ENCODE peak calls at places on chromosomes 3 and 15, in nine cellular contexts. F is WERI-Rb-1, Q is HCT116, E is endodermal cell, C is aorta, X is AG04450, G is A673, B is SK-N-SH, S is neuronal stem cell. R is an unnamed sample. For H3K27me3, the result is how much of the 10 kb centered on the place peaks cover.

GRCh38 chr15:40769310-40770146 is at the start of gene C15orf62:
- DNase-seq in F (no peak), Q (no peak), E (no peak), C (no peak), X (no peak), G (peak), B (peak), S (no peak), R (peak)

GRCh38 chr3:23959147-23959900 is 14.2 kb downstream of the NR1D2 start:
- DNase-seq in F (no peak), Q (peak), E (no peak), C (no peak), X (peak), G (no peak), B (no peak), S (no peak), R (no peak)

GRCh38 chr15:67543348-67543718 is 830 bp downstream of the MAP2K5 start:
- DNase-seq in F (no peak), Q (no peak), E (no peak), C (no peak), X (no peak), G (no peak), B (peak), S (no peak), R (no peak)

GRCh38 chr3:183385698-183386590 is 42.5 kb downstream of the MCF2L2 start:
- DNase-seq in F (peak), Q (peak), E (peak), C (no peak), X (peak), G (peak), B (peak), S (peak), R (peak)

GRCh38 chr3:79002465-79003372 is 765.1 kb downstream of the ROBO1 start:
- DNase-seq in F (peak), Q (no peak), E (no peak), C (no peak), X (no peak), G (peak), B (no peak), S (no peak), R (no peak)

GRCh38 chr15:68078365-68078764 is 24.2 kb downstream of the PIAS1 start:
- DNase-seq in F (no peak), Q (no peak), E (no peak), C (no peak), X (no peak), G (peak), B (peak), S (no peak), R (no peak)

GRCh38 chr3:197132916-197133530 is 103.4 kb upstream of the MELTF start:
- DNase-seq in F (no peak), Q (no peak), E (no peak), C (no peak), X (no peak), G (no peak), B (no peak), S (no peak), R (no peak)

GRCh38 chr3:177596822-177597271 is 399.6 kb upstream of the TBL1XR1 start:
- DNase-seq in F (no peak), Q (no peak), E (no peak), C (no peak), X (no peak), G (no peak), B (peak), S (no peak), R (no peak)

GRCh38 chr3:106457278-106458210 is 588.7 kb upstream of the CBLB start:
- DNase-seq in F (no peak), Q (no peak), E (peak), C (no peak), X (peak), G (peak), B (no peak), S (no peak), R (no peak)

GRCh38 chr3:146159616-146160232 is 1.3 kb downstream of the PLOD2 start:
- DNase-seq in F (no peak), Q (no peak), E (no peak), C (no peak), X (no peak), G (no peak), B (no peak), S (no peak), R (no peak)

GRCh38 chr3:74532446-74532845 is 82.0 kb downstream of the CNTN3 start:
- DNase-seq in F (no peak), Q (no peak), E (no peak), C (no peak), X (peak), G (no peak), B (no peak), S (no peak), R (no peak)

GRCh38 chr3:153852355-153852754 is 268.8 kb upstream of the ARHGEF26 start:
- DNase-seq in F (no peak), Q (no peak), E (no peak), C (no peak), X (no peak), G (no peak), B (no peak), S (no peak), R (peak)

GRCh38 chr15:90954712-90955671 is at the start of gene RCCD1:
- DNase-seq in F (peak), Q (peak), E (peak), C (peak), X (peak), G (peak), B (peak), S (peak), R (peak)

GRCh38 chr15:27059610-27060202 is 88.7 kb downstream of the GABRG3 start:
- DNase-seq in F (peak), Q (peak), E (peak), C (no peak), X (no peak), G (peak), B (peak), S (peak), R (peak)

GRCh38 chr3:173135059-173135458 is 6.0 kb downstream of the SPATA16 start:
- DNase-seq in F (no peak), Q (no peak), E (no peak), C (no peak), X (no peak), G (no peak), B (no peak), S (no peak), R (no peak)

GRCh38 chr3:139418144-139418543 is 28.7 kb upstream of the COPB2 start:
- DNase-seq in F (no peak), Q (peak), E (no peak), C (no peak), X (no peak), G (no peak), B (no peak), S (no peak), R (no peak)

GRCh38 chr15:80838012-80838411 is 58.8 kb downstream of the CEMIP start:
- DNase-seq in F (no peak), Q (no peak), E (no peak), C (no peak), X (no peak), G (no peak), B (no peak), S (no peak), R (no peak)

DNA sequence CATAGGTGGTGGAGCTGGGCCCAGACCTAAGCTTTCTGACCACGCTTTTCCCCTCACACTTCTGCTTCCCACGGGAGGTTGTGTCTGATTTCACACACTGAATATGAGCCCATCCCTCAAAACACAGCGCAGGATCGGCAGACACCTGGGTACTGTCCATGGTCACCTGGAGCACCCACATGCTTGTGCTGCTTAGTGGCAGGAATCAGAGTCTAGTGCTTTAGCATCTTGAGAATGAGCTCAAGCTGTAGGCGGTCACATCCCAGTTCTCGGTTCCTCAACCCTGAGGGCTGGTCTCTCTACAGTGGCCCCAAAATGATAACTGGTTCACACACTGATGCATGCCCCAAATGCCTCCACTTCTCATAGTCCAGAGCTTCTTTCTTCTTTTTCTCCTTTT is 111.0 kb downstream of the SEMA5B start:
- DNase-seq in F (no peak), Q (no peak), E (peak), C (peak), X (no peak), G (no peak), B (no peak), S (no peak), R (peak)
- H3K27me3 ChIP-seq in F (under half), Q (under half), E (under half), C (under half), X (half or more), G (under half), B (under half), S (under half), R (under half)

GRCh38 chr15:60012695-60013094 is 8.6 kb downstream of the FOXB1 start:
- DNase-seq in F (no peak), Q (no peak), E (no peak), C (no peak), X (no peak), G (no peak), B (no peak), S (no peak), R (no peak)
- H3K27me3 ChIP-seq in F (under half), Q (half or more), E (under half), C (under half), X (under half), G (half or more), B (under half), S (under half), R (under half)

DNA sequence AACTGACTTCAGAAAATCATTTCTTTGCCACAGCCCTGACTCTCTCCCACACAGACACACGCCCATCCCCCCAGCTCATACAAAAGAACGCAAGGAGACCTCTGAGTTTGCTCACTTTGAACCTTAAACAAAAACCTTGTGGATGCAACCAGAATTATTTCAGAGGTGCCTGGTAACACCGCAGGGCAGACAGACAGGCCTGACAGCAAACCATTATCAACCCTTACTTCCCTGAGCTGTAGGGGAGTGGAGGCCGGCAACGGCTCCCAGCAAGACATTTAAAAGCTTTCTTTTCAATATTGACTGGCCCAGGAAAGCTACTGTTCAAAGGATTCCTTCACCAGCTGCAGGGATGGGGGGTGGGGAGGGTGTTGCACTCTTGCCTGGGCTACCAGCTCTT is 2.0 kb upstream of the EFCC1 start:
- DNase-seq in F (no peak), Q (no peak), E (peak), C (no peak), X (no peak), G (no peak), B (no peak), S (no peak), R (peak)
- H3K27me3 ChIP-seq in F (under half), Q (under half), E (half or more), C (under half), X (half or more), G (under half), B (half or more), S (under half), R (half or more)

GRCh38 chr15:66255293-66255676 is 1.7 kb upstream of the MEGF11 start:
- DNase-seq in F (no peak), Q (no peak), E (no peak), C (no peak), X (no peak), G (no peak), B (no peak), S (no peak), R (no peak)
- H3K27me3 ChIP-seq in F (under half), Q (under half), E (half or more), C (under half), X (half or more), G (half or more), B (half or more), S (half or more), R (half or more)

GRCh38 chr3:187458383-187458782 is 90.2 kb downstream of the RTP4 start:
- DNase-seq in F (no peak), Q (no peak), E (no peak), C (no peak), X (no peak), G (no peak), B (no peak), S (no peak), R (no peak)
- H3K27me3 ChIP-seq in F (under half), Q (under half), E (under half), C (under half), X (under half), G (under half), B (under half), S (under half), R (under half)

DNA sequence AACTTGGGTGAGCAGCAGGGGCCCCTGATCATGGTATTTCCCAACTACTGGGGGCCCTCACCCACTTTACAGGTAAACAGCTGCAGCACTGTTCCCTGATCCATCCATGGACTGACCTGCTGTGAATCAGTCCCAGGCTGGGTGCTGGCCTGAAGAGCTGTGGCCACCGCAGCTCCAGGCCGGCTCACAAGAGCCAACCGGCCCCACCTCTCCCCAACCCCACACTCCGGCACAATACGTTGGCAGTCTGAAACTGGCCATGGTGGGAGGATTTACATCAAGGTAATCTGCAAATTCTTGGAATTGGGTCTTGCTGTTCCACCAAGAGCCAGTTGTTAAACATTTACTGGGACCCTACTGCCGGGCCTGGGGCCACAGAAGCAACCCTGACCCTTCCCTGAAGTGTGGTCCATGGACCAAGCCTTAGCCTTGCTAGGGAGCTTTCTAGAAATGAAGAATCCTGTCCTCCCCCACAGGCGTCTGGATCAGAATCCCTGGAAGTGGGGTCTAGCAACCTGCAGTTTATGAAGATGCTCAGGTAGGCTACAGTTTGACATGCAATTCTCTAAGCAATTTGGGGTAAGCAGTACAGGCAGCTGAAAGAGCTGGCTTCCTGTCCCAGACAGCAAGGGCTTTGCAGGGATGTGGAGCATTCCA is 3.7 kb downstream of the SLC6A20 start:
- DNase-seq in F (no peak), Q (no peak), E (peak), C (no peak), X (no peak), G (no peak), B (no peak), S (no peak), R (no peak)
- H3K27me3 ChIP-seq in F (under half), Q (under half), E (under half), C (under half), X (half or more), G (under half), B (under half), S (half or more), R (under half)

GRCh38 chr15:60009124-60009523 is 5.0 kb downstream of the FOXB1 start:
- DNase-seq in F (no peak), Q (no peak), E (no peak), C (no peak), X (no peak), G (no peak), B (no peak), S (no peak), R (no peak)
- H3K27me3 ChIP-seq in F (under half), Q (half or more), E (half or more), C (under half), X (half or more), G (half or more), B (half or more), S (under half), R (under half)

GRCh38 chr3:13877911-13878710 is 1.8 kb downstream of the WNT7A start:
- DNase-seq in F (no peak), Q (no peak), E (no peak), C (peak), X (no peak), G (no peak), B (peak), S (peak), R (peak)
- H3K27me3 ChIP-seq in F (half or more), Q (under half), E (half or more), C (under half), X (under half), G (half or more), B (under half), S (half or more), R (half or more)

R was measured in H7.